ENCODE peak calls at places on chromosomes 7 and 10, in five cellular contexts. J, T, U, K and H are unnamed samples.

GRCh38 chr10:124450783-124451057 is 885 bp upstream of the NKX1-2 start:
- DNase-seq in J (no peak), K (no peak), U (no peak), T (no peak), H (no peak)

GRCh38 chr7:3695602-3696001 is 394.6 kb downstream of the SDK1 start:
- DNase-seq in T (no peak), J (peak), U (no peak), K (peak), H (no peak)

GRCh38 chr7:44463169-44463808 is 27.2 kb downstream of the NUDCD3 start:
- DNase-seq in J (peak), T (no peak), K (peak), U (no peak), H (no peak)

GRCh38 chr10:21534611-21535493 is 820 bp downstream of the MLLT10 start:
- DNase-seq in K (peak), J (peak), U (peak), T (peak), H (peak)

GRCh38 chr10:43338117-43338516 is 33.3 kb upstream of the FXYD4 start:
- DNase-seq in K (no peak), T (no peak), J (no peak), U (no peak), H (no peak)

GRCh38 chr7:87341441-87341840 is 4.0 kb upstream of the CROT start:
- DNase-seq in J (no peak), U (no peak), K (no peak), T (no peak), H (no peak)

GRCh38 chr7:47513741-47514241 is 68.1 kb downstream of the TNS3 start:
- DNase-seq in J (peak), T (no peak), U (no peak), K (peak), H (no peak)

GRCh38 chr7:107712025-107712424 is 31.9 kb upstream of the CBLL1 start:
- DNase-seq in T (no peak), U (no peak), J (no peak), K (no peak), H (no peak)

GRCh38 chr7:152709307-152710133 is 33.6 kb upstream of the XRCC2 start:
- DNase-seq in J (peak), U (no peak), T (no peak), K (no peak), H (no peak)

GRCh38 chr7:95482398-95482797 is 3.3 kb upstream of the ASB4 start:
- DNase-seq in T (no peak), J (no peak), U (no peak), K (no peak), H (no peak)

GRCh38 chr10:12535656-12536055 is 186.3 kb downstream of the CAMK1D start:
- DNase-seq in T (no peak), U (no peak), K (no peak), J (no peak), H (no peak)

GRCh38 chr7:4883352-4884144 is at the start of gene RADIL:
- DNase-seq in T (peak), K (peak), J (peak), U (peak), H (peak)

GRCh38 chr7:5700391-5700985 is 81.0 kb downstream of the RNF216 start:
- DNase-seq in U (no peak), K (no peak), J (no peak), T (no peak), H (no peak)

GRCh38 chr7:147412109-147412508 is 1178.5 kb upstream of the C7orf33 start:
- DNase-seq in U (no peak), T (no peak), J (no peak), K (peak), H (no peak)

GRCh38 chr7:7428806-7429205 is 106.9 kb downstream of the COL28A1 start:
- DNase-seq in J (peak), U (no peak), T (no peak), K (peak), H (no peak)

GRCh38 chr10:106727170-106727569 is 437.3 kb downstream of the SORCS1 start:
- DNase-seq in T (no peak), K (no peak), U (no peak), J (no peak), H (no peak)

GRCh38 chr10:76547352-76547972 is 1090.1 kb downstream of the KCNMA1 start:
- DNase-seq in U (peak), J (peak), K (peak), T (peak), H (peak)

GRCh38 chr7:116025098-116025809 is 5.3 kb downstream of the TFEC start:
- DNase-seq in K (peak), T (no peak), U (no peak), J (no peak), H (peak)

GRCh38 chr7:36487756-36488336 is 98.2 kb downstream of the ANLN start:
- DNase-seq in T (no peak), J (peak), U (no peak), K (peak), H (no peak)

GRCh38 chr10:6721964-6722615 is 142.0 kb upstream of the PRKCQ start:
- DNase-seq in U (no peak), T (no peak), J (peak), K (peak), H (no peak)

GRCh38 chr10:70907619-70908425 is 19.5 kb upstream of the PCBD1 start:
- DNase-seq in K (no peak), U (no peak), T (no peak), J (no peak), H (peak)

GRCh38 chr7:101673315-101673714 is 44.2 kb upstream of the MYL10 start:
- DNase-seq in U (no peak), K (no peak), T (no peak), J (no peak), H (no peak)

GRCh38 chr10:84329094-84329611 is 764 bp downstream of the CCSER2 start:
- DNase-seq in U (peak), J (peak), T (no peak), K (peak), H (no peak)

GRCh38 chr10:45640941-45641340 is 31.6 kb downstream of the ZFAND4 start:
- DNase-seq in T (no peak), K (no peak), J (no peak), U (no peak), H (no peak)

GRCh38 chr10:6530211-6530840 is 49.8 kb downstream of the PRKCQ start:
- DNase-seq in U (peak), T (no peak), J (no peak), K (no peak), H (no peak)

GRCh38 chr7:69624431-69624830 is 26.2 kb downstream of the AUTS2 start:
- DNase-seq in T (no peak), U (no peak), K (no peak), J (no peak), H (no peak)

GRCh38 chr10:34746094-34746493 is 69.0 kb downstream of the PARD3 start:
- DNase-seq in J (peak), U (no peak), K (no peak), T (peak), H (no peak)

GRCh38 chr10:64507869-64508609 is 986.8 kb downstream of the REEP3 start:
- DNase-seq in K (peak), J (no peak), T (no peak), U (no peak), H (no peak)

GRCh38 chr10:6701289-6701688 is 121.2 kb upstream of the PRKCQ start:
- DNase-seq in T (no peak), J (no peak), U (no peak), K (no peak), H (no peak)

GRCh38 chr10:125093199-125093841 is 67.0 kb downstream of the CTBP2 start:
- DNase-seq in J (no peak), K (peak), U (no peak), T (no peak), H (no peak)

GRCh38 chr7:27921081-27921836 is 181.3 kb downstream of the TAX1BP1 start:
- DNase-seq in J (peak), K (peak), T (no peak), U (no peak), H (no peak)

GRCh38 chr10:122730238-122730637 is 30.6 kb upstream of the C10orf120 start:
- DNase-seq in K (no peak), J (no peak), T (no peak), U (no peak), H (no peak)

GRCh38 chr7:105268056-105268455 is 120.7 kb downstream of the SRPK2 start:
- DNase-seq in U (no peak), J (peak), T (no peak), K (peak), H (no peak)

GRCh38 chr7:126302639-126303038 is 950.1 kb downstream of the GRM8 start:
- DNase-seq in T (no peak), J (no peak), K (no peak), U (no peak), H (no peak)
- TF ChIP-seq CTCF in T (peak), J (no peak), K (no peak), U (no peak), H (no peak)

DNA sequence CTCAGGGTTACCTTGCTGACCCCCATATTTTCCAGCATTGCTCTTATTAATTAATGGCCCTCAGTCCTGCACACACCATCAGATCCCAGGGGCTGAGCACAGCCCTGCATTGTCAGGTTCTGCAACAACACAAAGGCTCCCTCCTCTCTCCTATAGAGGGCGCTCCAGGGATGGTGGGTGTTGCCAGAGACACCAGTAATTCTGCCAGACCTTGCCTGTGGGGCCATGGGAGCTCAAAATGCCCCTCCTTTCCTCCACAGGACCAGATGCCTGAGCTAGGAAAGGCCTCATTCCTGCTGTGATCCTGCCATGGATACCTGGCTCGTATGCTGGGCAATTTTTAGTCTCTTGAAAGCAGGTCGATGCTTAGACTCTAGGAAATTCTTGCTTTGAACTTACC is 42.8 kb upstream of the PRSS58 start:
- DNase-seq in K (no peak), U (no peak), J (peak), T (no peak), H (no peak)
- TF ChIP-seq CTCF in K (peak), U (peak), J (peak), T (no peak), H (peak)

GRCh38 chr7:142960955-142961512 is 1.1 kb downstream of the KEL start:
- DNase-seq in U (no peak), K (no peak), J (peak), T (no peak), H (no peak)
- TF ChIP-seq CTCF in U (no peak), K (peak), J (peak), T (peak), H (peak)

DNA sequence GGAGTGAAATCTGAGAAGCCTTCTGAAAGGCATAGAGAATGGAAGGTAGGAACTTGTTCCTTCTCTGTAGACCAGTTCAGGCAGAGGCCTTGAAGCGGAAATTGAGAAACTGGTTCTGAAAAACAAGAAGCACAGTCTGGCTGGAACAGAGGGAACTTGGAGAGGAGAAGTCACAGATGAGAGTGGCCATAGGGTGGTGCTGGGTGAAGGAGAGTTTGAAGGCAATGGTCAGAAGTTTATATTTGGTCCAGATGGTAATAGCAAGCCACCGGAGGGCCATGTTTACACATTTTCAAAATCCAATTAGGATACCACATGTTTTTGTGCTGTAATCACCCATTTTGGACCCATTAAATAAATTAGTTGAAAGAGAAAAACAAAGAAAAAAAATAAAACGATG is 692.5 kb downstream of the INHBA start:
- DNase-seq in U (no peak), T (no peak), K (peak), J (no peak), H (peak)
- TF ChIP-seq CTCF in U (no peak), T (no peak), K (no peak), J (no peak), H (no peak)

DNA sequence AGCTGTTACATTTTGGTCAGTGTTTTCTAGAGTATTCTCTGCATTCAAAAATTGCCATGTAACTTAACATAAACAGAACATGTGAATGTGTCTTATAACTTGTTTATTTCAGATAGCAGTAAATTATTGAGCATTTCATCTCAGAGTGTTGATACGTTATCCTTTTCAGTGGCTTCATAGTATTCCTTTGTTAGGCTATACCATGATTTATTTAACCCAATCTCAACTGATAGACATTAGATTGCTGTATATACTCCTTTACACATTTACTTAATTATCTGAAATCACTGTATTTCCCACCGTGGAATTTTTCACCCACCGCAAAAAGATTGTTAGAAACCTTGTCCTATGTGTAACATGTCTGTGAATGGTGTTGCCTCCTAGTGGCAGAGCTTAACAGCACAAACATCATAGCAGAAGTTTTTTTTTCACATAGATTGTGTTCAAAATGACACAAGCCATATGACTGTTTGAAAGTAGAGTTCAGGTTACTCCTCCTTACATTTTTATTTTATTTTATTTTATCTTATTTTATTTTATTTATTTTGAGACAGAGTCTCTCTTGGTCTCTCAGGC is 21.4 kb downstream of the SLF2 start:
- DNase-seq in T (no peak), J (peak), K (peak), U (no peak), H (no peak)
- TF ChIP-seq CTCF in T (peak), J (peak), K (peak), U (peak), H (peak)

GRCh38 chr7:79740076-79740475 is 286.6 kb upstream of the MAGI2 start:
- DNase-seq in U (no peak), T (no peak), K (no peak), J (no peak), H (no peak)

GRCh38 chr7:79736418-79736817 is 283.0 kb upstream of the MAGI2 start:
- DNase-seq in J (no peak), T (no peak), U (no peak), K (no peak), H (no peak)

GRCh38 chr7:79741684-79742083 is 288.2 kb upstream of the MAGI2 start:
- DNase-seq in U (no peak), J (peak), K (peak), T (no peak), H (no peak)
- TF ChIP-seq CTCF in U (no peak), J (peak), K (peak), T (peak), H (no peak)

GRCh38 chr10:132632091-132632561 is 94.5 kb downstream of the INPP5A start:
- DNase-seq in K (no peak), T (peak), J (no peak), U (no peak), H (peak)

GRCh38 chr10:132634947-132635271 is 97.3 kb downstream of the INPP5A start:
- DNase-seq in T (no peak), U (no peak), K (no peak), J (no peak), H (no peak)

GRCh38 chr10:132632851-132633684 is 95.5 kb downstream of the INPP5A start:
- DNase-seq in T (peak), K (peak), U (no peak), J (peak), H (peak)

GRCh38 chr10:132636358-132636757 is 98.8 kb downstream of the INPP5A start:
- DNase-seq in K (no peak), J (no peak), U (no peak), T (peak), H (no peak)

DNA sequence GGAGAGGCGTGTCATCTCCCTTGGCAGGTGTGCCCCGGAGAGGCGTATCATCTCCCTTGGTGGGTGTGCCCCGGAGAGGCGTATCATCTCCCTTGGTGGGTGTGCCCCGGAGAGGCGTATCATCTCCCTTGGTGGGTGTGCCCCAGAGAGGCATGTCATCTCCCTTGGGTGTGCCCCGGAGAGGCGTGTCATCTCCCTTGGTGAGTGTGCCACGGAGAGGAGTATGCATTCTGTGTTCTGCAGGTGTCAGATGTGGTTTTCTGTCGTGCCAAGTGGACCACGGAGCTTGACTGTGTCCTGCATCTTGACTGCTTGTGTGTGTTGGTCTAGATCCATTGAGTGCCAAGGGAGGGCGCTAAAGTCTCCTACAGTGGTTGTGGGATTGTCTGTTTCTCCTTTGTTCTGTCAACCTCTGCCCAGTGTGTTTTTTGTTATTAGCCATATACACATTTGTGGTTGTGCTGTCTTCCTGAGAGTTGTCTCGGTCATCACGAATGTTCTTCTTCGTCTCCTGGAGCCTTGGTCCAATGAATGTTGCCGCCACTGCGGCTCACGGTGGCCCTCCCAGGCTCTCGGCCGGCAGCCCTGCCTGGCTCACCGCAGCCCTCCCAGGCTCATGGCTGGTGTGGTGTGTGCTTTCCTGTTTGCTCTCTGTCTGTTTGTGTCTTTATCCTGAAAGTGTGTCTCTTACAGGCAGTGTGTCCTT is 96.8 kb downstream of the INPP5A start:
- DNase-seq in U (no peak), T (peak), K (no peak), J (peak), H (peak)
- TF ChIP-seq CTCF in U (no peak), T (no peak), K (peak), J (peak), H (peak)

DNA sequence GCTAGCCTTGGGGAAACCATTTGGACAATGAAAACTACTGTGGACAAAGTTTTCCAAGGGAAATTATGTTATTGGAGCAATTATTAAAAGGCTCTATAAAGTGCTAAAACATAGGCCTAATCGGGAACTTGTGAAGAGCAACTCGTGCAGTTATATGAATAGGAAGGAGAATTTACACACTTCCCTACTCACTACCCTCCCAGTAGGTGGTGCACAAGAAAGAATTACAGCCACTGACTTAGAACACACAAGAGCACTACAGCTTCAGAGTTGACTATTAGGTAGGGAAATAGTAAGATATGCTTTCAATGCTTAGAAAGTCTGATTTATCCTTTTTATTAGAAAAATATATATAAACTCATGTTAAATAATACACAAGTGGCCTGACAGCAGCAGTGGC is 47.2 kb downstream of the GSAP start:
- DNase-seq in J (peak), K (peak), T (no peak), U (no peak), H (no peak)
- TF ChIP-seq CTCF in J (peak), K (peak), T (peak), U (no peak), H (peak)

GRCh38 chr10:69742928-69743602 is 58.6 kb upstream of the COL13A1 start:
- DNase-seq in J (peak), K (peak), U (no peak), T (no peak), H (no peak)
- TF ChIP-seq CTCF in J (peak), K (peak), U (no peak), T (peak), H (peak)

DNA sequence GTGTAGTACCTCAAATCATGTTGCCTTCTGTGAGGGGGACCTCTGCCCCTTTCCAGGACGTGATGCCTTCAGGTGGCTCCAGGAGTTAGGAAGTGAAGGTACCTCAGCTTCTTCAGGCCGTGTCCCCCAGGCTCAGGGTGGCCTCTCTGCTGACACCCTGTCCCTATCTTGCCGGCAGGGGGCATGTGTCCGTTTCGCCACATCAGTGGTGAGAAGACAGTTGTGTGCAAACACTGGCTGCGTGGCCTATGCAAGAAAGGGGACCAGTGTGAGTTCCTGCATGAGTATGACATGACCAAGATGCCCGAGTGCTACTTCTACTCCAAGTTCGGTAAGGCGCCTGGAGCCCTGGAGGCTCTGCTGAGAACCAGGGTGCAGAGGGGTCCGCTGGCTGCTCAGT is 9.2 kb downstream of the CPSF4 start:
- DNase-seq in K (no peak), J (peak), T (no peak), U (no peak), H (no peak)
- TF ChIP-seq CTCF in K (no peak), J (peak), T (peak), U (no peak), H (no peak)